ENCODE peak calls at places on chromosomes 4 and X, in eight cellular contexts. P, J, E, R, T, V, G and D are unnamed samples.

GRCh38 chr4:166512267-166512666 is 639.2 kb downstream of the TLL1 start:
- DNase-seq in P (no peak), J (no peak), E (no peak), R (no peak), T (no peak), V (no peak), G (no peak), D (no peak)

GRCh38 chr4:55118397-55118796 is 7.0 kb downstream of the KDR start:
- DNase-seq in P (no peak), J (no peak), E (no peak), R (no peak), T (no peak), V (no peak), G (no peak), D (no peak)

GRCh38 chrX:72498782-72499181 is 73.9 kb downstream of the HDAC8 start:
- DNase-seq in P (no peak), J (no peak), E (no peak), R (no peak), T (no peak), V (peak; percentile 30), G (no peak), D (no peak)

GRCh38 chr4:124454772-124455270 is 257.7 kb downstream of the ANKRD50 start:
- DNase-seq in P (no peak), J (no peak), E (no peak), R (no peak), T (no peak), V (no peak), G (no peak), D (no peak)

GRCh38 chrX:47501226-47502071 is 18.4 kb upstream of the ZNF41 start:
- DNase-seq in P (no peak), J (no peak), E (peak; percentile 27), R (no peak), T (no peak), V (peak; percentile 21), G (no peak), D (no peak)

GRCh38 chrX:63754141-63754859 is 30.7 kb downstream of the ARHGEF9 start:
- DNase-seq in P (peak; percentile 45), J (no peak), E (no peak), R (peak; percentile 36), T (no peak), V (peak; percentile 32), G (peak; percentile 22), D (no peak)

GRCh38 chr4:128715616-128716015 is 93.9 kb upstream of the JADE1 start:
- DNase-seq in P (no peak), J (no peak), E (no peak), R (no peak), T (no peak), V (no peak), G (no peak), D (no peak)

GRCh38 chr4:88021824-88022223 is 14.4 kb downstream of the PKD2 start:
- DNase-seq in P (no peak), J (no peak), E (no peak), R (no peak), T (no peak), V (no peak), G (no peak), D (no peak)

GRCh38 chr4:186946682-186947294 is 223.1 kb upstream of the FAT1 start:
- DNase-seq in P (no peak), J (no peak), E (no peak), R (peak; percentile 75), T (no peak), V (peak; percentile 16), G (peak; percentile 77), D (no peak)

GRCh38 chr4:120694973-120695372 is 227.6 kb downstream of the PRDM5 start:
- DNase-seq in P (no peak), J (no peak), E (peak; percentile 71), R (peak; percentile 68), T (no peak), V (no peak), G (no peak), D (no peak)

GRCh38 chr4:101415962-101416361 is 68.6 kb upstream of the PPP3CA start:
- DNase-seq in P (no peak), J (no peak), E (no peak), R (no peak), T (no peak), V (no peak), G (no peak), D (no peak)

GRCh38 chrX:145821291-145821897 is 3.8 kb downstream of the SLITRK2 start:
- DNase-seq in P (no peak), J (no peak), E (no peak), R (no peak), T (no peak), V (no peak), G (peak; percentile 71), D (no peak)

GRCh38 chr4:7725951-7726350 is 213.7 kb downstream of the AFAP1 start:
- DNase-seq in P (no peak), J (no peak), E (no peak), R (no peak), T (no peak), V (no peak), G (no peak), D (no peak)

GRCh38 chr4:14218641-14219040 is 591.1 kb upstream of the BOD1L1 start:
- DNase-seq in P (no peak), J (no peak), E (no peak), R (peak; percentile 19), T (no peak), V (no peak), G (no peak), D (no peak)

DNA sequence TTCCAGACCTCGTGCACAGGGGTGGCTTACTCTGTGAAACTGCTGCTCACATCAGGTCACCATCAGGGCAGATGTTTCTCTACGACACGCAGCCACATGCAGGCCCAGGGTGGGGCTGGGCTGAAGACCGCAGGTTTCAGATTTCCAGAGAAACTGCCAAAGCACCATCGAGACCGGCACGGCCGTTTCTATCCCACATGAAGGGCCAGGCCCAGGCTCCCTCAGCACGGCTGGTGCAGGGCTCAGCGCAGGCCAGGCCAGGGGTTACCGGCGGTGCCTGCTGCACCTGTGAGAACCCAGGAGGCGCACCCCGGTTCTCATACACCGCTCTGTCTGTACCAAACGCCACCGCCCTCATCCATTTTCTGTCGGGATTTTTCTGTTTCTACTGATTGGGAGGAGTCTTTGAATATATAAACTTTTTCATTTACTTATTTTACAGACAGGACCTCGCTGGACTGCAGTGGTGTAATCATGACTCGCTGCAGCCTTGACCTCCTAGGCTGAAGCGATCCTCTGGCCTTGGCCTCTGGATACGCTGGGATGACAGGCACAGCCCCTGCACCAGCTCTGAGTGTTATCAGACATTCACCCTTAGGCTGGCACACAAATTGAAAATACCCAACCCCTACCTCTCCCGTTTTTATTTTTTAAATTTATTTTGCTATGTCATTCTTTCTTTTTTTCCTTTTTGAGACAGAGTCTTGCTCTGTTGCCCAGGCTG is 17.1 kb downstream of the CTBP1 start:
- DNase-seq in P (no peak), J (no peak), E (no peak), R (no peak), T (no peak), V (no peak), G (no peak), D (no peak)
- H3K9me3 ChIP-seq in P (no peaks in the 10 kb centered on the region), J (no peaks in the 10 kb centered on the region), E (no peaks in the 10 kb centered on the region), R (no peaks in the 10 kb centered on the region), T (no peaks in the 10 kb centered on the region), V (no peaks in the 10 kb centered on the region), G (no peaks in the 10 kb centered on the region), D (no peaks in the 10 kb centered on the region)

GRCh38 chr4:173930329-173930967 is 353.0 kb downstream of the FBXO8 start:
- DNase-seq in P (no peak), J (no peak), E (no peak), R (no peak), T (no peak), V (no peak), G (no peak), D (no peak)

GRCh38 chr4:173929921-173930320 is 353.5 kb downstream of the FBXO8 start:
- DNase-seq in P (no peak), J (no peak), E (no peak), R (no peak), T (no peak), V (no peak), G (no peak), D (no peak)

GRCh38 chr4:173934201-173934600 is 349.3 kb downstream of the FBXO8 start:
- DNase-seq in P (no peak), J (no peak), E (no peak), R (no peak), T (no peak), V (no peak), G (no peak), D (no peak)

GRCh38 chr4:173934933-173935620 is 348.4 kb downstream of the FBXO8 start:
- DNase-seq in P (no peak), J (no peak), E (no peak), R (no peak), T (no peak), V (no peak), G (no peak), D (no peak)

GRCh38 chr4:173932701-173933100 is 350.8 kb downstream of the FBXO8 start:
- DNase-seq in P (no peak), J (no peak), E (no peak), R (no peak), T (no peak), V (no peak), G (no peak), D (no peak)
- TF ChIP-seq CTCF in P (no peak), J (no peak), E (no peak), R (no peak), T (no peak), V (no peak), G (no peak), D (no peak)

DNA sequence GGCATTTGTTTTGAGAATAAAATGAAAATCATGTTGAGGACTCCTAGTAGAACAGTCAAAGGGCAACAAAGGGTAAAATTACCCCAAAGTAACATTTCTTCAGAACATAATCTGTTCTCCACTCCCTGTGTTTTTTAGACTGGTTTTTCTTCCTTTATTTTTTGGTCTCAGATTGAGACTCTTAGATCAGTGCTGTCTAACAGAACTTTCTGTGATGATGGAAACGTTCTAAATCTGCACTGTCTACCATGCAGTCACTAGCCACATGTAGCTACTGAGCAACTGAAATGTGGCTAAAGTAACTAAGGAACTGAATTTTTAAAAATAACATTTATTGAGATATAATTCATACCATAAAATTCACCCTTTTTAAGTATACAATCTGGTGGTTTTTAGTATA is 19.8 kb downstream of the CASK start:
- DNase-seq in P (no peak), J (no peak), E (no peak), R (no peak), T (no peak), V (no peak), G (no peak), D (no peak)
- H3K9me3 ChIP-seq in P (no peaks in the 10 kb centered on the region), J (peaks cover 14% of the 10 kb centered on the region), E (no peaks in the 10 kb centered on the region), R (no peaks in the 10 kb centered on the region), T (no peaks in the 10 kb centered on the region), V (no peaks in the 10 kb centered on the region), G (no peaks in the 10 kb centered on the region), D (no peaks in the 10 kb centered on the region)

GRCh38 chrX:110669572-110669971 is 126.0 kb downstream of the CHRDL1 start:
- DNase-seq in P (no peak), J (no peak), E (no peak), R (no peak), T (no peak), V (no peak), G (no peak), D (no peak)

GRCh38 chrX:110665636-110666035 is 130.0 kb downstream of the CHRDL1 start:
- DNase-seq in P (peak; percentile 61), J (peak; percentile 18), E (no peak), R (peak; percentile 36), T (no peak), V (peak; percentile 0), G (peak; percentile 55), D (no peak)

GRCh38 chrX:110667706-110668105 is 127.9 kb downstream of the CHRDL1 start:
- DNase-seq in P (no peak), J (no peak), E (no peak), R (no peak), T (no peak), V (no peak), G (peak; percentile 88), D (no peak)

GRCh38 chrX:110675866-110676265 is 119.8 kb downstream of the CHRDL1 start:
- DNase-seq in P (no peak), J (no peak), E (no peak), R (no peak), T (no peak), V (no peak), G (no peak), D (no peak)

GRCh38 chrX:110671068-110671803 is 124.4 kb downstream of the CHRDL1 start:
- DNase-seq in P (no peak), J (no peak), E (no peak), R (no peak), T (no peak), V (no peak), G (no peak), D (no peak)
- TF ChIP-seq CTCF in P (no peak), J (no peak), E (no peak), R (no peak), T (no peak), V (no peak), G (no peak), D (no peak)